ENCODE peak calls at places on chromosome 1, in nine cellular contexts. One of them, this sample, is unnamed.

GRCh38 chr1:2393471-2393877 is 1.8 kb downstream of the RER1 start:
- DNase-seq in stimulated activated CD4-positive, alpha-beta T cell treated with anti-CD3 and anti-CD28 coated beads, Interleukin-15, amount 100 ng/mL, for 1 hour: no peak
- DNase-seq in psoas muscle: no peak
- DNase-seq in NCI-H1436: no peak
- DNase-seq in WTC11: no peak
- DNase-seq in HuH-7: peak; percentile 53
- DNase-seq in stimulated activated naive B cell treated with anti-CD40 and anti-IgM and Interleukin-4, amounts not matched to agents 10 μg/mL and 1 μg/mL and 100 μg/mL, for 72 hours: no peak
- DNase-seq in effector memory CD8-positive, alpha-beta T cell: no peak
- DNase-seq in RPMI7951: no peak
- DNase-seq in this sample: peak; percentile 56

GRCh38 chr1:19138958-19139581 is 71.0 kb downstream of the UBR4 start:
- DNase-seq in stimulated activated CD4-positive, alpha-beta T cell treated with anti-CD3 and anti-CD28 coated beads, Interleukin-15, amount 100 ng/mL, for 1 hour: no peak
- DNase-seq in psoas muscle: no peak
- DNase-seq in NCI-H1436: no peak
- DNase-seq in WTC11: no peak
- DNase-seq in HuH-7: peak; percentile 14
- DNase-seq in stimulated activated naive B cell treated with anti-CD40 and anti-IgM and Interleukin-4, amounts not matched to agents 10 μg/mL and 1 μg/mL and 100 μg/mL, for 72 hours: no peak
- DNase-seq in effector memory CD8-positive, alpha-beta T cell: no peak
- DNase-seq in RPMI7951: no peak
- DNase-seq in this sample: no peak

GRCh38 chr1:45892068-45892785 is 88.8 kb downstream of the MAST2 start:
- DNase-seq in stimulated activated CD4-positive, alpha-beta T cell treated with anti-CD3 and anti-CD28 coated beads, Interleukin-15, amount 100 ng/mL, for 1 hour: no peak
- DNase-seq in psoas muscle: no peak
- DNase-seq in NCI-H1436: no peak
- DNase-seq in WTC11: no peak
- DNase-seq in HuH-7: no peak
- DNase-seq in stimulated activated naive B cell treated with anti-CD40 and anti-IgM and Interleukin-4, amounts not matched to agents 10 μg/mL and 1 μg/mL and 100 μg/mL, for 72 hours: no peak
- DNase-seq in effector memory CD8-positive, alpha-beta T cell: no peak
- DNase-seq in RPMI7951: peak; percentile 91
- DNase-seq in this sample: no peak

GRCh38 chr1:16111771-16112557 is 38.5 kb upstream of the FAM131C start:
- DNase-seq in stimulated activated CD4-positive, alpha-beta T cell treated with anti-CD3 and anti-CD28 coated beads, Interleukin-15, amount 100 ng/mL, for 1 hour: no peak
- DNase-seq in psoas muscle: no peak
- DNase-seq in NCI-H1436: no peak
- DNase-seq in WTC11: no peak
- DNase-seq in HuH-7: no peak
- DNase-seq in stimulated activated naive B cell treated with anti-CD40 and anti-IgM and Interleukin-4, amounts not matched to agents 10 μg/mL and 1 μg/mL and 100 μg/mL, for 72 hours: no peak
- DNase-seq in effector memory CD8-positive, alpha-beta T cell: no peak
- DNase-seq in RPMI7951: peak; percentile 67
- DNase-seq in this sample: peak; percentile 82

GRCh38 chr1:60171793-60172192 is 98.2 kb upstream of the C1orf87 start:
- DNase-seq in stimulated activated CD4-positive, alpha-beta T cell treated with anti-CD3 and anti-CD28 coated beads, Interleukin-15, amount 100 ng/mL, for 1 hour: no peak
- DNase-seq in psoas muscle: no peak
- DNase-seq in NCI-H1436: no peak
- DNase-seq in WTC11: no peak
- DNase-seq in HuH-7: no peak
- DNase-seq in stimulated activated naive B cell treated with anti-CD40 and anti-IgM and Interleukin-4, amounts not matched to agents 10 μg/mL and 1 μg/mL and 100 μg/mL, for 72 hours: no peak
- DNase-seq in effector memory CD8-positive, alpha-beta T cell: no peak
- DNase-seq in RPMI7951: peak; percentile 34
- DNase-seq in this sample: no peak

GRCh38 chr1:40011198-40011597 is 29.3 kb upstream of the CAP1 start:
- DNase-seq in stimulated activated CD4-positive, alpha-beta T cell treated with anti-CD3 and anti-CD28 coated beads, Interleukin-15, amount 100 ng/mL, for 1 hour: no peak
- DNase-seq in psoas muscle: no peak
- DNase-seq in NCI-H1436: no peak
- DNase-seq in WTC11: no peak
- DNase-seq in HuH-7: no peak
- DNase-seq in stimulated activated naive B cell treated with anti-CD40 and anti-IgM and Interleukin-4, amounts not matched to agents 10 μg/mL and 1 μg/mL and 100 μg/mL, for 72 hours: no peak
- DNase-seq in effector memory CD8-positive, alpha-beta T cell: no peak
- DNase-seq in RPMI7951: no peak
- DNase-seq in this sample: no peak

GRCh38 chr1:176779655-176780328 is 316.8 kb downstream of the PAPPA2 start:
- DNase-seq in stimulated activated CD4-positive, alpha-beta T cell treated with anti-CD3 and anti-CD28 coated beads, Interleukin-15, amount 100 ng/mL, for 1 hour: no peak
- DNase-seq in psoas muscle: no peak
- DNase-seq in NCI-H1436: no peak
- DNase-seq in WTC11: no peak
- DNase-seq in HuH-7: no peak
- DNase-seq in stimulated activated naive B cell treated with anti-CD40 and anti-IgM and Interleukin-4, amounts not matched to agents 10 μg/mL and 1 μg/mL and 100 μg/mL, for 72 hours: no peak
- DNase-seq in effector memory CD8-positive, alpha-beta T cell: no peak
- DNase-seq in RPMI7951: no peak
- DNase-seq in this sample: no peak

GRCh38 chr1:59994302-59995198 is 68.0 kb upstream of the CYP2J2 start:
- DNase-seq in stimulated activated CD4-positive, alpha-beta T cell treated with anti-CD3 and anti-CD28 coated beads, Interleukin-15, amount 100 ng/mL, for 1 hour: no peak
- DNase-seq in psoas muscle: no peak
- DNase-seq in NCI-H1436: no peak
- DNase-seq in WTC11: no peak
- DNase-seq in HuH-7: no peak
- DNase-seq in stimulated activated naive B cell treated with anti-CD40 and anti-IgM and Interleukin-4, amounts not matched to agents 10 μg/mL and 1 μg/mL and 100 μg/mL, for 72 hours: no peak
- DNase-seq in effector memory CD8-positive, alpha-beta T cell: no peak
- DNase-seq in RPMI7951: peak; percentile 11
- DNase-seq in this sample: peak; percentile 48

GRCh38 chr1:174968750-174969244 is 30.9 kb upstream of the CACYBP start:
- DNase-seq in stimulated activated CD4-positive, alpha-beta T cell treated with anti-CD3 and anti-CD28 coated beads, Interleukin-15, amount 100 ng/mL, for 1 hour: no peak
- DNase-seq in psoas muscle: no peak
- DNase-seq in NCI-H1436: no peak
- DNase-seq in WTC11: no peak
- DNase-seq in HuH-7: no peak
- DNase-seq in stimulated activated naive B cell treated with anti-CD40 and anti-IgM and Interleukin-4, amounts not matched to agents 10 μg/mL and 1 μg/mL and 100 μg/mL, for 72 hours: no peak
- DNase-seq in effector memory CD8-positive, alpha-beta T cell: peak; percentile 43
- DNase-seq in RPMI7951: peak; percentile 72
- DNase-seq in this sample: no peak

GRCh38 chr1:162136760-162137537 is 67.5 kb downstream of the NOS1AP start:
- DNase-seq in stimulated activated CD4-positive, alpha-beta T cell treated with anti-CD3 and anti-CD28 coated beads, Interleukin-15, amount 100 ng/mL, for 1 hour: no peak
- DNase-seq in psoas muscle: no peak
- DNase-seq in NCI-H1436: no peak
- DNase-seq in WTC11: no peak
- DNase-seq in HuH-7: no peak
- DNase-seq in stimulated activated naive B cell treated with anti-CD40 and anti-IgM and Interleukin-4, amounts not matched to agents 10 μg/mL and 1 μg/mL and 100 μg/mL, for 72 hours: no peak
- DNase-seq in effector memory CD8-positive, alpha-beta T cell: no peak
- DNase-seq in RPMI7951: peak; percentile 70
- DNase-seq in this sample: no peak

GRCh38 chr1:30505853-30506784 is 217.3 kb downstream of the MATN1 start:
- DNase-seq in stimulated activated CD4-positive, alpha-beta T cell treated with anti-CD3 and anti-CD28 coated beads, Interleukin-15, amount 100 ng/mL, for 1 hour: no peak
- DNase-seq in psoas muscle: no peak
- DNase-seq in NCI-H1436: no peak
- DNase-seq in WTC11: no peak
- DNase-seq in HuH-7: no peak
- DNase-seq in stimulated activated naive B cell treated with anti-CD40 and anti-IgM and Interleukin-4, amounts not matched to agents 10 μg/mL and 1 μg/mL and 100 μg/mL, for 72 hours: no peak
- DNase-seq in effector memory CD8-positive, alpha-beta T cell: no peak
- DNase-seq in RPMI7951: no peak
- DNase-seq in this sample: no peak

GRCh38 chr1:204940591-204940990 is 69.9 kb downstream of the NFASC start:
- DNase-seq in stimulated activated CD4-positive, alpha-beta T cell treated with anti-CD3 and anti-CD28 coated beads, Interleukin-15, amount 100 ng/mL, for 1 hour: no peak
- DNase-seq in psoas muscle: no peak
- DNase-seq in NCI-H1436: no peak
- DNase-seq in WTC11: no peak
- DNase-seq in HuH-7: no peak
- DNase-seq in stimulated activated naive B cell treated with anti-CD40 and anti-IgM and Interleukin-4, amounts not matched to agents 10 μg/mL and 1 μg/mL and 100 μg/mL, for 72 hours: no peak
- DNase-seq in effector memory CD8-positive, alpha-beta T cell: no peak
- DNase-seq in RPMI7951: no peak
- DNase-seq in this sample: no peak